ENCODE peak calls at places on chromosomes 2 and 18, in six cellular contexts. U, H, I, S, C and A are unnamed samples.

GRCh38 chr18:62329676-62330454 is 4.8 kb downstream of the TNFRSF11A start:
- DNase-seq in U (no peak), H (peak), I (peak), S (peak), C (no peak), A (no peak)

GRCh38 chr2:71747573-71747972 is 294.2 kb downstream of the DYSF start:
- DNase-seq in U (no peak), H (no peak), I (no peak), S (peak), C (no peak), A (no peak)

GRCh38 chr2:11309706-11310105 is 34.7 kb downstream of the ROCK2 start:
- DNase-seq in U (no peak), H (no peak), I (no peak), S (no peak), C (no peak), A (no peak)

GRCh38 chr2:68741805-68742306 is 7.2 kb downstream of the ARHGAP25 start:
- DNase-seq in U (no peak), H (peak), I (no peak), S (no peak), C (no peak), A (no peak)

GRCh38 chr2:191486584-191487320 is 191.2 kb upstream of the NABP1 start:
- DNase-seq in U (no peak), H (peak), I (peak), S (peak), C (no peak), A (no peak)

GRCh38 chr2:20542761-20543578 is 96.1 kb downstream of the RHOB start:
- DNase-seq in U (no peak), H (no peak), I (no peak), S (no peak), C (no peak), A (no peak)

GRCh38 chr2:207224814-207225482 is 59.2 kb upstream of the KLF7 start:
- DNase-seq in U (no peak), H (no peak), I (no peak), S (no peak), C (no peak), A (no peak)

GRCh38 chr2:168550670-168551069 is 94.6 kb downstream of the CERS6 start:
- DNase-seq in U (peak), H (no peak), I (no peak), S (no peak), C (peak), A (no peak)

GRCh38 chr2:5743992-5744391 is 51.8 kb downstream of the SOX11 start:
- DNase-seq in U (peak), H (no peak), I (no peak), S (peak), C (no peak), A (no peak)

GRCh38 chr18:31643003-31643402 is 41.4 kb downstream of the B4GALT6 start:
- DNase-seq in U (no peak), H (peak), I (no peak), S (peak), C (no peak), A (no peak)

GRCh38 chr2:29583548-29584121 is 337.8 kb downstream of the ALK start:
- DNase-seq in U (no peak), H (no peak), I (no peak), S (no peak), C (no peak), A (no peak)

GRCh38 chr18:46408334-46408987 is 248.6 kb downstream of the LOXHD1 start:
- DNase-seq in U (peak), H (no peak), I (no peak), S (peak), C (no peak), A (no peak)

GRCh38 chr2:217785544-217786045 is 217.2 kb downstream of the TNS1 start:
- DNase-seq in U (peak), H (peak), I (peak), S (peak), C (peak), A (peak)

GRCh38 chr2:108935231-108935863 is 53.7 kb downstream of the EDAR start:
- DNase-seq in U (no peak), H (no peak), I (no peak), S (no peak), C (no peak), A (peak)

GRCh38 chr2:180799141-180799540 is 181.3 kb upstream of the UBE2E3 start:
- DNase-seq in U (no peak), H (no peak), I (no peak), S (no peak), C (no peak), A (no peak)

GRCh38 chr2:210421916-210422315 is 54.6 kb downstream of the LANCL1 start:
- DNase-seq in U (no peak), H (peak), I (peak), S (no peak), C (no peak), A (no peak)

GRCh38 chr2:17195016-17195415 is 323.2 kb downstream of the RAD51AP2 start:
- DNase-seq in U (no peak), H (no peak), I (peak), S (peak), C (no peak), A (no peak)

GRCh38 chr2:110806053-110806452 is 73.7 kb downstream of the ACOXL start:
- DNase-seq in U (no peak), H (no peak), I (no peak), S (no peak), C (no peak), A (no peak)

GRCh38 chr2:239758325-239758877 is 266.7 kb downstream of the NDUFA10 start:
- DNase-seq in U (no peak), H (peak), I (peak), S (no peak), C (no peak), A (no peak)

GRCh38 chr2:51350100-51350499 is 318.2 kb upstream of the NRXN1 start:
- DNase-seq in U (no peak), H (peak), I (peak), S (no peak), C (no peak), A (no peak)

GRCh38 chr2:120684225-120684624 is 51.4 kb upstream of the GLI2 start:
- DNase-seq in U (no peak), H (peak), I (no peak), S (no peak), C (no peak), A (no peak)

GRCh38 chr2:66512626-66513025 is 77.7 kb downstream of the MEIS1 start:
- DNase-seq in U (no peak), H (peak), I (peak), S (no peak), C (no peak), A (no peak)

GRCh38 chr2:75788925-75789324 is 78.2 kb upstream of the GCFC2 start:
- DNase-seq in U (no peak), H (no peak), I (peak), S (peak), C (no peak), A (no peak)

DNA sequence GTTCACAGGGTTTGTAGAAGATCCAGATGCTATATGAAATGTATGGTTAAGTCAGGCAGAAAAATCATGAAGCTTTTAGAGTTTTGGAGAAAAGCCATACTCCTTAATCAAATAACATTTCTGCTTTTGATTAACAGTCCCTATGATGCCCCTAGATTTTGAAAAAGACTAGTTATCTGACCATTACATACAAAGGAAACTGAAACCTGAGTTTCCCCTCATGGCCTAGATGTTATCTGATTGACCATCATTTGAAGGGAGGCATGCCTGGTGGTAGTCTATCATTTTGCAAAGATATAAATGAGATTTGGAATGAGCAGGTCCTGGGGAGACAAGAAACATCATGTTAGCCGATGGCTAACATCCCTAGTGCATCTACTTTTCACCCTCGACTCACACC is 704.3 kb upstream of the FSHR start:
- DNase-seq in U (no peak), H (no peak), I (no peak), S (no peak), C (no peak), A (no peak)
- H3K14ac ChIP-seq in U (no peak), H (no peak), I (no peak), S (no peak), C (no peak), A (no peak)

GRCh38 chr2:104856086-104856972 is 2.4 kb downstream of the POU3F3 start:
- DNase-seq in U (peak), H (no peak), I (peak), S (peak), C (no peak), A (no peak)
- H3K14ac ChIP-seq in U (no peak), H (no peak), I (no peak), S (no peak), C (no peak), A (peak)

DNA sequence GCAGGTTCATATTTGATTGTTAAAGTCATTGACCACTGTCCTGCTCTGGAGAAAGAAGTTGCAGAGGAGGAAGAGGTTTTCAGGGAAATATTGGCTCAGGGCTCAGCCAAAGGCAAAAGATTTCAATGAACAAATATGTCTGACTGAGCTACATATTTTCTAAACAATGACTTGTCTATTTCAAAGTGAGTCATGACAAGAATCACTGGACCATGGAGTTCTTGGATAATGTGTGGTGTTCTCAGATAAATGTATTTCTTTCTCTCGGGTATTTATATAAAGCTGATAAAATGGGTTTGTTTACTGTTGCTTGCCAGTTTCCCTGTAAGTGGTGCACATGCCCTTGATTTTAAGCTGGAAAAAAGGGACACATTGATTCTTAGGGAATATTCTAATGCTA is 34.3 kb upstream of the RMP24 start:
- DNase-seq in U (no peak), H (peak), I (no peak), S (peak), C (no peak), A (no peak)
- H3K14ac ChIP-seq in U (no peak), H (no peak), I (no peak), S (no peak), C (no peak), A (no peak)

GRCh38 chr2:237667891-237668290 is 40.5 kb downstream of the LRRFIP1 start:
- DNase-seq in U (no peak), H (no peak), I (no peak), S (no peak), C (no peak), A (no peak)
- H3K14ac ChIP-seq in U (no peak), H (peak), I (no peak), S (no peak), C (no peak), A (no peak)

DNA sequence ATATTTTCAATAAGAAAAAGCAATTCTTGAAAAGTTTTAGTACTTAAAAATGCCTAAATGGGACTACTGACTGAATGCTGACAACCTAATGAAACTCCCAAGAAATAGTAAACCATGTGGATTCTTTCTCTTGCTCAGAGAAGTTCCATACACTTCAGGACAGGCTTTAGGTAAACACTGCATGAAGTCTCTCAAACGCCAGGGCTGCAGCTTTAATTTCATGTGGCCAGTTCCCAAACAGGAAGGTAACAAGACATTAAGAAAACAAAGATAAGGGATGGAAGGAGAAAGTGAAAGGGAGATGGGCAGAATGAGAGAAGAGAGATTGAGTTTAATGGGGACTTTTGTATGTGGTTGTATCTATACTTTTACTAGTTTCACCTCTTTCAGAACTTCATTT is 734.7 kb upstream of the PKDCC start:
- DNase-seq in U (no peak), H (no peak), I (peak), S (no peak), C (no peak), A (no peak)
- H3K14ac ChIP-seq in U (no peak), H (no peak), I (no peak), S (no peak), C (no peak), A (no peak)

GRCh38 chr18:40072761-40073160 is 1882.3 kb upstream of the PIK3C3 start:
- DNase-seq in U (no peak), H (no peak), I (no peak), S (no peak), C (no peak), A (peak)
- H3K14ac ChIP-seq in U (no peak), H (no peak), I (no peak), S (no peak), C (no peak), A (no peak)